ENCODE peak calls at places on chromosomes 5 and 9, in five cellular contexts. O, L, X, A and M are unnamed samples.

GRCh38 chr9:78118742-78119473 is 87.3 kb upstream of the GNAQ start:
- DNase-seq in L (no peak), O (peak), X (peak), A (no peak), M (no peak)

GRCh38 chr9:133604856-133605255 is 4.3 kb downstream of the FAM163B start:
- DNase-seq in O (no peak), L (no peak), A (no peak), X (no peak), M (no peak)

GRCh38 chr5:173759696-173760095 is 128.5 kb upstream of the CPEB4 start:
- DNase-seq in A (no peak), X (no peak), O (no peak), L (no peak), M (no peak)

GRCh38 chr9:79471577-79472543 is 99.9 kb upstream of the TLE4 start:
- DNase-seq in L (no peak), A (no peak), X (peak), O (peak), M (peak)

GRCh38 chr5:122849746-122850145 is 4.3 kb downstream of the SNX24 start:
- DNase-seq in L (no peak), X (peak), A (no peak), O (no peak), M (no peak)

GRCh38 chr9:135522931-135523330 is 1.7 kb downstream of the LCN1 start:
- DNase-seq in A (no peak), O (no peak), L (no peak), X (no peak), M (no peak)

GRCh38 chr5:137262818-137263217 is 236.3 kb downstream of the SPOCK1 start:
- DNase-seq in A (no peak), O (no peak), L (no peak), X (no peak), M (no peak)

GRCh38 chr5:10904862-10905432 is 143.9 kb upstream of the DAP start:
- DNase-seq in A (no peak), O (no peak), X (no peak), L (no peak), M (no peak)

GRCh38 chr5:2007906-2008437 is 125.2 kb upstream of the IRX4 start:
- DNase-seq in X (peak), L (no peak), O (no peak), A (no peak), M (no peak)

GRCh38 chr9:23774266-23774665 is 51.8 kb downstream of the ELAVL2 start:
- DNase-seq in X (no peak), L (no peak), O (peak), A (no peak), M (no peak)

GRCh38 chr5:9546973-9547947 is 1.4 kb upstream of the SEMA5A start:
- DNase-seq in X (peak), O (peak), A (no peak), L (no peak), M (peak)

GRCh38 chr5:121870489-121870888 is 18.8 kb downstream of the FTMT start:
- DNase-seq in X (no peak), L (no peak), O (peak), A (no peak), M (peak)

GRCh38 chr5:152439791-152440190 is 34.7 kb upstream of the NMUR2 start:
- DNase-seq in L (no peak), X (no peak), A (no peak), O (no peak), M (no peak)

GRCh38 chr9:130295945-130296782 is 30.6 kb downstream of the HMCN2 start:
- DNase-seq in X (no peak), A (no peak), O (no peak), L (no peak), M (no peak)

GRCh38 chr5:123155511-123155923 is 66.5 kb downstream of the PRDM6 start:
- DNase-seq in L (no peak), X (no peak), O (no peak), A (no peak), M (no peak)

GRCh38 chr5:163401271-163401670 is 36.1 kb upstream of the CCNG1 start:
- DNase-seq in O (no peak), X (no peak), A (no peak), L (no peak), M (peak)